ENCODE peak calls at places on chromosomes 16 and 17, in eight cellular contexts. I, Y, X, C, V, G, P and M are unnamed samples.
A peak's percentile ranks its signal among the peaks of the same experiment; 100 is the strongest.

GRCh38 chr16:79081292-79082066 is 519.1 kb downstream of the MAF start:
- DNase-seq in X (no peak), Y (no peak), P (no peak), I (no peak), G (no peak), V (no peak), C (no peak), M (no peak)

GRCh38 chr17:78117027-78117981 is 11.3 kb downstream of the TMC6 start:
- DNase-seq in I (no peak), P (peak; percentile 65), X (peak; percentile 92), G (peak; percentile 53), Y (no peak), V (no peak), C (no peak), M (peak; percentile 60)

GRCh38 chr16:1981972-1982574 is 804 bp upstream of the NOXO1 start:
- DNase-seq in X (no peak), Y (no peak), G (peak; percentile 78), I (no peak), V (no peak), C (no peak), P (no peak), M (no peak)

GRCh38 chr17:74930535-74931036 is 5.1 kb upstream of the OTOP3 start:
- DNase-seq in X (no peak), P (no peak), V (no peak), C (no peak), I (no peak), G (no peak), Y (no peak), M (no peak)

GRCh38 chr17:1959871-1960569 is 65.1 kb downstream of the RTN4RL1 start:
- DNase-seq in I (no peak), V (no peak), X (no peak), P (no peak), G (no peak), Y (peak; percentile 19), C (no peak), M (no peak)

GRCh38 chr17:18026408-18026776 is 12.6 kb downstream of the ATPAF2 start:
- DNase-seq in I (no peak), Y (no peak), C (no peak), X (peak; percentile 68), G (no peak), P (no peak), V (no peak), M (no peak)

GRCh38 chr16:8941718-8942344 is 21.9 kb downstream of the USP7 start:
- DNase-seq in G (no peak), C (no peak), Y (no peak), P (no peak), I (no peak), X (no peak), V (no peak), M (no peak)

GRCh38 chr17:38761612-38762011 is 9.1 kb downstream of the PSMB3 start:
- DNase-seq in G (no peak), C (peak; percentile 46), X (peak; percentile 50), P (no peak), Y (no peak), I (peak; percentile 81), V (no peak), M (no peak)

GRCh38 chr17:2347805-2348685 is 10.7 kb downstream of the SGSM2 start:
- DNase-seq in I (peak; percentile 84), Y (no peak), G (peak; percentile 54), V (peak; percentile 65), C (no peak), X (no peak), P (peak; percentile 63), M (peak; percentile 78)

GRCh38 chr17:43832168-43832975 is 574 bp downstream of the MPP3 start:
- DNase-seq in P (peak; percentile 76), X (peak; percentile 90), I (peak; percentile 76), G (peak; percentile 62), C (no peak), Y (no peak), V (peak; percentile 79), M (peak; percentile 69)

GRCh38 chr17:82399030-82399429 is 19.1 kb upstream of the HEXD start:
- DNase-seq in P (no peak), Y (peak; percentile 41), G (no peak), I (no peak), C (no peak), X (peak; percentile 97), V (no peak), M (no peak)

GRCh38 chr17:32627233-32628008 is 140.6 kb downstream of the CDK5R1 start:
- DNase-seq in V (no peak), I (no peak), G (no peak), P (no peak), X (peak; percentile 13), C (no peak), Y (no peak), M (no peak)

GRCh38 chr16:68273459-68273858 is 9.1 kb downstream of the SLC7A6 start:
- DNase-seq in X (no peak), Y (no peak), P (no peak), C (no peak), G (no peak), V (no peak), I (no peak), M (no peak)

GRCh38 chr17:17900615-17901520 is 64.1 kb upstream of the SREBF1 start:
- DNase-seq in X (peak; percentile 77), V (peak; percentile 94), P (peak; percentile 92), C (no peak), Y (peak; percentile 85), I (peak; percentile 85), G (peak; percentile 72), M (peak; percentile 60)

GRCh38 chr17:80339731-80340456 is 75.1 kb upstream of the ENDOV start:
- DNase-seq in X (no peak), I (no peak), C (no peak), V (peak; percentile 62), G (no peak), Y (no peak), P (no peak), M (no peak)

GRCh38 chr17:80337195-80337895 is 76.7 kb downstream of the RNF213 start:
- DNase-seq in V (peak; percentile 52), P (peak; percentile 38), I (no peak), X (no peak), C (no peak), Y (no peak), G (no peak), M (no peak)

GRCh38 chr17:80339118-80339517 is 75.8 kb upstream of the ENDOV start:
- DNase-seq in P (peak; percentile 35), Y (no peak), G (peak; percentile 60), V (no peak), C (no peak), I (no peak), X (no peak), M (no peak)
- TF ChIP-seq EP300 in P (no peak), Y (no peak), G (no peak), V (no peak), C (no peak), I (no peak), X (no peak), M (no peak)

GRCh38 chr17:80785477-80786178 is 206.0 kb upstream of the CHMP6 start:
- DNase-seq in V (peak; percentile 36), X (no peak), P (no peak), C (no peak), G (no peak), Y (no peak), I (no peak), M (no peak)
- TF ChIP-seq EP300 in V (no peak), X (no peak), P (no peak), C (no peak), G (no peak), Y (no peak), I (no peak), M (no peak)

GRCh38 chr16:89536371-89536770 is 24.1 kb upstream of the RPL13 start:
- DNase-seq in P (no peak), Y (no peak), C (no peak), I (no peak), V (no peak), X (no peak), G (peak; percentile 72), M (no peak)

GRCh38 chr16:89536886-89537548 is 23.5 kb upstream of the RPL13 start:
- DNase-seq in G (no peak), C (no peak), Y (no peak), V (no peak), I (no peak), X (no peak), P (no peak), M (no peak)

GRCh38 chr16:89531821-89532526 is 23.8 kb downstream of the SPG7 start:
- DNase-seq in I (no peak), C (no peak), G (no peak), X (no peak), P (no peak), V (no peak), Y (no peak), M (no peak)

GRCh38 chr16:89537549-89537925 is 22.9 kb upstream of the RPL13 start:
- DNase-seq in P (no peak), G (no peak), Y (no peak), V (no peak), C (no peak), X (no peak), I (no peak), M (no peak)

DNA sequence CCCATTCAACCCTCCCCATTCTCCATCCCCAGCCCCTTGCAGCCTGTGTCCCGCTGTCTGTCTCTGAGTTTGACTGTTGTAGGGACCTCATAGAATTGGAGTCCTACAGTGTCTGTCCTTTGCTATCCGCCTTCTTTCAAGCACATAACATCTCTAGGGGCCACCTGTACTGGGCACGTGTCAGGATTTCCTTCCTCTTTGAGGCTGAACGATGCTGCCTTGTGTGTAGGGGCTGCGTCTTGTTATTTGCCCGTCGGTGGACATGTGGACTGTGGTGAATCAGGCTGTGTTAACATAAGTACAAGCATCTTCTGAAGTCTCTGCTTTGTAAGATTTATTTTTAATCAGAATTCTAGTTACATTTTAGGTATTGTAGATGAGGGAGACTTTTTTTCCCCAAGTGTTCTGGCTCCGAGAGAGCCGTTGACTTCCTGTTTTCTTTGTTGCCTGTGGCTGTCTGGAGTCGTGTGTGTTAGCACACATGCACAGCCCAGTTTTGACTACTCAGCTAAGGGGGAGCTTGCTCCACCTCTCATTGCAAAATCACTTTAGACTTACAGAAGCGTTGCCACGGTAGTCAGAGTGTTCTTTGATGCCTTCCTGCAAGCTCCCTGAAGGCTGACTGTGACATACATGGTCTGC is 26.1 kb downstream of the SPG7 start:
- DNase-seq in Y (no peak), V (no peak), C (no peak), X (no peak), I (no peak), P (no peak), G (peak; percentile 22), M (no peak)
- TF ChIP-seq EP300 in Y (peak; percentile 44), V (no peak), C (no peak), X (no peak), I (no peak), P (no peak), G (no peak), M (no peak)

GRCh38 chr17:19570497-19571151 is 37.0 kb downstream of the SLC47A1 start:
- DNase-seq in P (no peak), C (no peak), Y (no peak), I (no peak), G (peak; percentile 60), V (no peak), X (no peak), M (no peak)

GRCh38 chr17:19567216-19568015 is 33.8 kb downstream of the SLC47A1 start:
- DNase-seq in I (no peak), G (no peak), P (no peak), V (no peak), X (no peak), Y (no peak), C (no peak), M (no peak)

GRCh38 chr17:19568016-19568350 is 34.3 kb downstream of the SLC47A1 start:
- DNase-seq in C (no peak), X (no peak), V (no peak), P (no peak), Y (no peak), I (no peak), G (no peak), M (no peak)

GRCh38 chr17:19573075-19573474 is 39.4 kb downstream of the SLC47A1 start:
- DNase-seq in X (no peak), I (no peak), V (no peak), Y (no peak), G (no peak), C (no peak), P (no peak), M (no peak)

GRCh38 chr17:19569785-19570496 is 36.3 kb downstream of the SLC47A1 start:
- DNase-seq in V (peak; percentile 74), I (no peak), Y (no peak), G (peak; percentile 52), C (no peak), P (no peak), X (no peak), M (no peak)
- TF ChIP-seq EP300 in V (peak; percentile 30), I (no peak), Y (no peak), G (no peak), C (no peak), P (no peak), X (no peak), M (no peak)